ENCODE peak calls at places on chromosomes 2 and 18, in nine cellular contexts. One of them, this sample, is unnamed.

GRCh38 chr2:15142069-15142689 is 419.0 kb downstream of the NBAS start:
- DNase-seq in MG63: peak
- DNase-seq in fibroblast of the aortic adventitia: no peak
- DNase-seq in Peyer's patch: no peak
- DNase-seq in kidney: no peak
- DNase-seq in GM23338: no peak
- DNase-seq in brain microvascular endothelial cell: no peak
- DNase-seq in A549: no peak
- DNase-seq in foreskin fibroblast: no peak
- DNase-seq in this sample: no peak

GRCh38 chr2:74778381-74779371 is 55.3 kb upstream of the HK2 start:
- DNase-seq in fibroblast of the aortic adventitia: no peak
- DNase-seq in GM23338: peak
- DNase-seq in brain microvascular endothelial cell: no peak
- DNase-seq in A549: peak
- DNase-seq in Peyer's patch: no peak
- DNase-seq in kidney: no peak
- DNase-seq in MG63: no peak
- DNase-seq in foreskin fibroblast: peak
- DNase-seq in this sample: no peak

GRCh38 chr2:231928901-231929725 is 2.9 kb upstream of the NPPC start:
- DNase-seq in fibroblast of the aortic adventitia: no peak
- DNase-seq in brain microvascular endothelial cell: no peak
- DNase-seq in GM23338: no peak
- DNase-seq in foreskin fibroblast: no peak
- DNase-seq in MG63: no peak
- DNase-seq in Peyer's patch: peak
- DNase-seq in kidney: peak
- DNase-seq in A549: no peak
- DNase-seq in this sample: no peak

GRCh38 chr2:99472327-99472960 is 17.4 kb downstream of the REV1 start:
- DNase-seq in foreskin fibroblast: no peak
- DNase-seq in A549: no peak
- DNase-seq in MG63: no peak
- DNase-seq in kidney: no peak
- DNase-seq in fibroblast of the aortic adventitia: no peak
- DNase-seq in Peyer's patch: no peak
- DNase-seq in GM23338: no peak
- DNase-seq in brain microvascular endothelial cell: no peak
- DNase-seq in this sample: no peak

GRCh38 chr2:222703091-222703490 is 31.6 kb downstream of the MOGAT1 start:
- DNase-seq in foreskin fibroblast: no peak
- DNase-seq in brain microvascular endothelial cell: no peak
- DNase-seq in A549: no peak
- DNase-seq in fibroblast of the aortic adventitia: no peak
- DNase-seq in GM23338: no peak
- DNase-seq in Peyer's patch: no peak
- DNase-seq in MG63: no peak
- DNase-seq in kidney: no peak
- DNase-seq in this sample: no peak

GRCh38 chr2:217930783-217931563 is 71.8 kb downstream of the TNS1 start:
- DNase-seq in A549: no peak
- DNase-seq in foreskin fibroblast: no peak
- DNase-seq in MG63: no peak
- DNase-seq in GM23338: no peak
- DNase-seq in Peyer's patch: no peak
- DNase-seq in kidney: no peak
- DNase-seq in fibroblast of the aortic adventitia: no peak
- DNase-seq in brain microvascular endothelial cell: no peak
- DNase-seq in this sample: no peak

GRCh38 chr2:65639156-65639876 is 206.9 kb upstream of the SPRED2 start:
- DNase-seq in MG63: peak
- DNase-seq in foreskin fibroblast: no peak
- DNase-seq in brain microvascular endothelial cell: peak
- DNase-seq in GM23338: no peak
- DNase-seq in fibroblast of the aortic adventitia: peak
- DNase-seq in Peyer's patch: no peak
- DNase-seq in kidney: no peak
- DNase-seq in A549: no peak
- DNase-seq in this sample: no peak

GRCh38 chr2:122191331-122191730 is 435.9 kb downstream of the TSN start:
- DNase-seq in fibroblast of the aortic adventitia: no peak
- DNase-seq in GM23338: peak
- DNase-seq in A549: peak
- DNase-seq in Peyer's patch: no peak
- DNase-seq in foreskin fibroblast: no peak
- DNase-seq in MG63: peak
- DNase-seq in kidney: no peak
- DNase-seq in brain microvascular endothelial cell: peak
- DNase-seq in this sample: peak

GRCh38 chr2:42969231-42970150 is 177.1 kb upstream of the HAAO start:
- DNase-seq in kidney: no peak
- DNase-seq in A549: peak
- DNase-seq in brain microvascular endothelial cell: peak
- DNase-seq in Peyer's patch: no peak
- DNase-seq in GM23338: no peak
- DNase-seq in foreskin fibroblast: peak
- DNase-seq in MG63: peak
- DNase-seq in fibroblast of the aortic adventitia: peak
- DNase-seq in this sample: no peak

GRCh38 chr2:31397099-31397498 is 17.4 kb downstream of the XDH start:
- DNase-seq in A549: no peak
- DNase-seq in MG63: peak
- DNase-seq in foreskin fibroblast: no peak
- DNase-seq in brain microvascular endothelial cell: no peak
- DNase-seq in Peyer's patch: no peak
- DNase-seq in GM23338: no peak
- DNase-seq in kidney: no peak
- DNase-seq in fibroblast of the aortic adventitia: no peak
- DNase-seq in this sample: no peak

GRCh38 chr2:226904592-226904991 is 68.7 kb downstream of the RHBDD1 start:
- DNase-seq in Peyer's patch: no peak
- DNase-seq in foreskin fibroblast: no peak
- DNase-seq in A549: no peak
- DNase-seq in fibroblast of the aortic adventitia: no peak
- DNase-seq in kidney: no peak
- DNase-seq in MG63: no peak
- DNase-seq in GM23338: no peak
- DNase-seq in brain microvascular endothelial cell: no peak
- DNase-seq in this sample: no peak

GRCh38 chr2:165011199-165011598 is 55.9 kb upstream of the SLC38A11 start:
- DNase-seq in fibroblast of the aortic adventitia: no peak
- DNase-seq in foreskin fibroblast: no peak
- DNase-seq in Peyer's patch: no peak
- DNase-seq in kidney: no peak
- DNase-seq in GM23338: no peak
- DNase-seq in A549: no peak
- DNase-seq in brain microvascular endothelial cell: no peak
- DNase-seq in MG63: no peak
- DNase-seq in this sample: no peak

GRCh38 chr2:3229221-3229620 is 148.4 kb downstream of the EIPR1 start:
- DNase-seq in Peyer's patch: no peak
- DNase-seq in fibroblast of the aortic adventitia: peak
- DNase-seq in brain microvascular endothelial cell: no peak
- DNase-seq in A549: no peak
- DNase-seq in foreskin fibroblast: no peak
- DNase-seq in MG63: no peak
- DNase-seq in kidney: no peak
- DNase-seq in GM23338: no peak
- DNase-seq in this sample: no peak

GRCh38 chr18:78911751-78912283 is 67.8 kb upstream of the SALL3 start:
- DNase-seq in MG63: no peak
- DNase-seq in A549: no peak
- DNase-seq in brain microvascular endothelial cell: no peak
- DNase-seq in foreskin fibroblast: no peak
- DNase-seq in kidney: no peak
- DNase-seq in fibroblast of the aortic adventitia: no peak
- DNase-seq in GM23338: no peak
- DNase-seq in Peyer's patch: no peak
- DNase-seq in this sample: no peak

DNA sequence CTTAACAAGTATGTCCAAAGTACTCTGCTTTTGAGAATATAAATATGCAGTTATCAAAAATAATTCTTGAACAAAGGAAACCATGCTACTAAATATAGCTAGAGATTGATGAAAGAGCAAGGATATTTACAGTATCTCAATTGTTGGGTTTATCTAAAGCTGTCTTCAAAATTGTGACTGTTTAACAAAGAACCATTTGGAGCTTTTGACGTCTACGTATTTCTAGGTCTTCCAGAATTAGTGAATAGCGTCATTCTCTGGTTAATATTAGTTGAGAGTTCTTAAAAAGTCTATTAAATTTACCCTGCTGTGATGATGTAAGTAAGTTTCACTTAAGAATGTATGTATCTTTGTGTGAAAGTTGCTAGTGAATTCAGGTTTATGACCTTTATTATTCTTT is 223.1 kb upstream of the SIX3 start:
- DNase-seq in brain microvascular endothelial cell: no peak
- DNase-seq in foreskin fibroblast: no peak
- DNase-seq in GM23338: no peak
- DNase-seq in fibroblast of the aortic adventitia: no peak
- DNase-seq in MG63: no peak
- DNase-seq in Peyer's patch: no peak
- DNase-seq in kidney: no peak
- DNase-seq in A549: no peak
- DNase-seq in this sample: no peak
- H3K4me3 ChIP-seq in brain microvascular endothelial cell: no peak
- H3K4me3 ChIP-seq in foreskin fibroblast: no peak
- H3K4me3 ChIP-seq in GM23338: no peak
- H3K4me3 ChIP-seq in fibroblast of the aortic adventitia: no peak
- H3K4me3 ChIP-seq in MG63: no peak
- H3K4me3 ChIP-seq in Peyer's patch: no peak
- H3K4me3 ChIP-seq in kidney: no peak
- H3K4me3 ChIP-seq in A549: no peak
- H3K4me3 ChIP-seq in this sample: no peak

GRCh38 chr2:33452545-33452944 is 23.9 kb upstream of the RASGRP3 start:
- DNase-seq in kidney: no peak
- DNase-seq in fibroblast of the aortic adventitia: no peak
- DNase-seq in foreskin fibroblast: no peak
- DNase-seq in A549: no peak
- DNase-seq in MG63: no peak
- DNase-seq in brain microvascular endothelial cell: no peak
- DNase-seq in GM23338: no peak
- DNase-seq in Peyer's patch: no peak
- DNase-seq in this sample: no peak

GRCh38 chr2:33459745-33460144 is 16.7 kb upstream of the RASGRP3 start:
- DNase-seq in foreskin fibroblast: no peak
- DNase-seq in A549: no peak
- DNase-seq in fibroblast of the aortic adventitia: no peak
- DNase-seq in GM23338: no peak
- DNase-seq in kidney: no peak
- DNase-seq in brain microvascular endothelial cell: no peak
- DNase-seq in Peyer's patch: no peak
- DNase-seq in MG63: no peak
- DNase-seq in this sample: no peak

GRCh38 chr2:33453905-33454479 is 22.5 kb upstream of the RASGRP3 start:
- DNase-seq in foreskin fibroblast: no peak
- DNase-seq in fibroblast of the aortic adventitia: no peak
- DNase-seq in MG63: no peak
- DNase-seq in Peyer's patch: no peak
- DNase-seq in A549: no peak
- DNase-seq in brain microvascular endothelial cell: no peak
- DNase-seq in kidney: no peak
- DNase-seq in GM23338: no peak
- DNase-seq in this sample: no peak

GRCh38 chr2:33458248-33458819 is 18.1 kb upstream of the RASGRP3 start:
- DNase-seq in brain microvascular endothelial cell: no peak
- DNase-seq in A549: no peak
- DNase-seq in foreskin fibroblast: no peak
- DNase-seq in fibroblast of the aortic adventitia: no peak
- DNase-seq in MG63: no peak
- DNase-seq in kidney: no peak
- DNase-seq in GM23338: no peak
- DNase-seq in Peyer's patch: no peak
- DNase-seq in this sample: no peak

GRCh38 chr2:33457588-33458247 is 18.7 kb upstream of the RASGRP3 start:
- DNase-seq in brain microvascular endothelial cell: peak
- DNase-seq in fibroblast of the aortic adventitia: peak
- DNase-seq in MG63: peak
- DNase-seq in A549: no peak
- DNase-seq in kidney: no peak
- DNase-seq in GM23338: no peak
- DNase-seq in foreskin fibroblast: no peak
- DNase-seq in Peyer's patch: no peak
- DNase-seq in this sample: no peak
- H3K4me3 ChIP-seq in brain microvascular endothelial cell: no peak
- H3K4me3 ChIP-seq in fibroblast of the aortic adventitia: no peak
- H3K4me3 ChIP-seq in MG63: no peak
- H3K4me3 ChIP-seq in A549: no peak
- H3K4me3 ChIP-seq in kidney: no peak
- H3K4me3 ChIP-seq in GM23338: no peak
- H3K4me3 ChIP-seq in foreskin fibroblast: no peak
- H3K4me3 ChIP-seq in Peyer's patch: no peak
- H3K4me3 ChIP-seq in this sample: no peak

GRCh38 chr2:200586644-200586975 is 796 bp downstream of the AOX1 start:
- DNase-seq in MG63: no peak
- DNase-seq in fibroblast of the aortic adventitia: no peak
- DNase-seq in brain microvascular endothelial cell: no peak
- DNase-seq in Peyer's patch: no peak
- DNase-seq in foreskin fibroblast: no peak
- DNase-seq in A549: no peak
- DNase-seq in kidney: no peak
- DNase-seq in GM23338: no peak
- DNase-seq in this sample: no peak
- H3K4me3 ChIP-seq in MG63: no peak
- H3K4me3 ChIP-seq in fibroblast of the aortic adventitia: peak
- H3K4me3 ChIP-seq in brain microvascular endothelial cell: peak
- H3K4me3 ChIP-seq in Peyer's patch: peak
- H3K4me3 ChIP-seq in foreskin fibroblast: peak
- H3K4me3 ChIP-seq in A549: no peak
- H3K4me3 ChIP-seq in kidney: peak
- H3K4me3 ChIP-seq in GM23338: peak
- H3K4me3 ChIP-seq in this sample: no peak

GRCh38 chr2:230873670-230874401 is 9.1 kb downstream of the ITM2C start:
- DNase-seq in GM23338: no peak
- DNase-seq in kidney: peak
- DNase-seq in fibroblast of the aortic adventitia: no peak
- DNase-seq in MG63: no peak
- DNase-seq in A549: no peak
- DNase-seq in brain microvascular endothelial cell: no peak
- DNase-seq in Peyer's patch: peak
- DNase-seq in foreskin fibroblast: no peak
- DNase-seq in this sample: no peak

GRCh38 chr2:230872151-230872967 is 7.6 kb downstream of the ITM2C start:
- DNase-seq in MG63: no peak
- DNase-seq in kidney: peak
- DNase-seq in A549: no peak
- DNase-seq in brain microvascular endothelial cell: no peak
- DNase-seq in Peyer's patch: peak
- DNase-seq in fibroblast of the aortic adventitia: no peak
- DNase-seq in GM23338: no peak
- DNase-seq in foreskin fibroblast: no peak
- DNase-seq in this sample: no peak

GRCh38 chr2:230871361-230872150 is 6.8 kb downstream of the ITM2C start:
- DNase-seq in Peyer's patch: peak
- DNase-seq in GM23338: no peak
- DNase-seq in fibroblast of the aortic adventitia: no peak
- DNase-seq in kidney: peak
- DNase-seq in foreskin fibroblast: no peak
- DNase-seq in A549: no peak
- DNase-seq in MG63: no peak
- DNase-seq in brain microvascular endothelial cell: no peak
- DNase-seq in this sample: no peak

GRCh38 chr2:230874456-230874855 is 9.7 kb downstream of the ITM2C start:
- DNase-seq in MG63: no peak
- DNase-seq in A549: no peak
- DNase-seq in brain microvascular endothelial cell: no peak
- DNase-seq in kidney: peak
- DNase-seq in fibroblast of the aortic adventitia: no peak
- DNase-seq in Peyer's patch: peak
- DNase-seq in foreskin fibroblast: no peak
- DNase-seq in GM23338: no peak
- DNase-seq in this sample: no peak

GRCh38 chr2:230872968-230873669 is 8.4 kb downstream of the ITM2C start:
- DNase-seq in Peyer's patch: no peak
- DNase-seq in GM23338: no peak
- DNase-seq in kidney: no peak
- DNase-seq in fibroblast of the aortic adventitia: no peak
- DNase-seq in A549: no peak
- DNase-seq in foreskin fibroblast: no peak
- DNase-seq in brain microvascular endothelial cell: no peak
- DNase-seq in MG63: no peak
- DNase-seq in this sample: no peak
- H3K4me3 ChIP-seq in Peyer's patch: no peak
- H3K4me3 ChIP-seq in GM23338: no peak
- H3K4me3 ChIP-seq in kidney: no peak
- H3K4me3 ChIP-seq in fibroblast of the aortic adventitia: no peak
- H3K4me3 ChIP-seq in A549: no peak
- H3K4me3 ChIP-seq in foreskin fibroblast: no peak
- H3K4me3 ChIP-seq in brain microvascular endothelial cell: no peak
- H3K4me3 ChIP-seq in MG63: no peak
- H3K4me3 ChIP-seq in this sample: no peak